ENCODE peak calls at places on chromosomes 6 and 20, in ten cellular contexts. I, V, M, O, J, A, Q, N, T and C are unnamed samples.

GRCh38 chr6:156703719-156704118 is 73.5 kb upstream of the ARID1B start:
- DNase-seq in I (no peak), V (no peak), M (no peak), O (no peak), J (no peak), A (peak), Q (no peak), N (no peak), T (no peak), C (no peak)

GRCh38 chr6:107179004-107179403 is 63.7 kb upstream of the BEND3 start:
- DNase-seq in I (no peak), V (no peak), M (no peak), O (peak), J (no peak), A (peak), Q (no peak), N (no peak), T (no peak), C (peak)

GRCh38 chr20:1369970-1370369 is 22.9 kb downstream of the FKBP1A start:
- DNase-seq in I (no peak), V (no peak), M (no peak), O (no peak), J (no peak), A (no peak), Q (no peak), N (no peak), T (no peak), C (peak)

GRCh38 chr20:49432562-49432961 is 49.9 kb downstream of the KCNB1 start:
- DNase-seq in I (no peak), V (no peak), M (no peak), O (no peak), J (no peak), A (no peak), Q (no peak), N (no peak), T (no peak), C (peak)

GRCh38 chr6:129785081-129785755 is 75.2 kb upstream of the ARHGAP18 start:
- DNase-seq in I (no peak), V (no peak), M (no peak), O (no peak), J (no peak), A (no peak), Q (no peak), N (no peak), T (no peak), C (no peak)

GRCh38 chr6:105806486-105806920 is 279.6 kb upstream of the PRDM1 start:
- DNase-seq in I (no peak), V (no peak), M (no peak), O (no peak), J (no peak), A (no peak), Q (no peak), N (no peak), T (no peak), C (no peak)

GRCh38 chr6:138774370-138774769 is 801 bp downstream of the CCDC28A start:
- DNase-seq in I (no peak), V (no peak), M (no peak), O (no peak), J (no peak), A (no peak), Q (no peak), N (no peak), T (no peak), C (no peak)

GRCh38 chr20:62202083-62202395 is 18.0 kb downstream of the HRH3 start:
- DNase-seq in I (no peak), V (no peak), M (no peak), O (no peak), J (no peak), A (no peak), Q (no peak), N (no peak), T (no peak), C (no peak)